ENCODE peak calls at places on chromosomes 13 and 19, in five cellular contexts. X, N, I, B and C are unnamed samples.

GRCh38 chr13:51325837-51326236 is 13.7 kb upstream of the SERPINE3 start:
- DNase-seq in N (no peak), I (no peak), X (no peak), B (no peak), C (no peak)

GRCh38 chr19:57511484-57511883 is 11.7 kb downstream of the ZNF773 start:
- DNase-seq in I (no peak), X (no peak), N (no peak), B (no peak), C (no peak)

GRCh38 chr19:9913237-9914000 is 22.9 kb downstream of the OLFM2 start:
- DNase-seq in B (no peak), N (no peak), I (no peak), X (no peak), C (no peak)

GRCh38 chr13:114088234-114088633 is 44.2 kb downstream of the RASA3 start:
- DNase-seq in X (no peak), B (no peak), N (no peak), I (no peak), C (no peak)

GRCh38 chr13:31722684-31723083 is 16.6 kb upstream of the RXFP2 start:
- DNase-seq in X (peak; percentile 8), N (no peak), B (peak; percentile 73), I (no peak), C (no peak)

GRCh38 chr19:40165362-40165937 is 25.8 kb upstream of the MAP3K10 start:
- DNase-seq in B (peak; percentile 38), N (peak; percentile 80), X (no peak), I (no peak), C (peak; percentile 54)

GRCh38 chr19:27694361-27695055 is 1518.4 kb downstream of the UQCRFS1 start:
- DNase-seq in I (no peak), X (no peak), B (no peak), N (no peak), C (no peak)

GRCh38 chr19:58395220-58395978 is at the start of gene RNF225:
- DNase-seq in X (peak; percentile 43), I (no peak), B (peak; percentile 8), N (peak; percentile 45), C (no peak)